ENCODE peak calls at places on chromosomes 7 and 10, in nine cellular contexts. O is choroid plexus epithelial cell, S is cardiac muscle cell, B is glutamatergic neuron, L is endothelial cell, A is ascending aorta, G is fibroblast of lung, M is upper lobe of right lung, P is body of pancreas. K is an unnamed sample.
A peak's percentile ranks its signal among the peaks of the same experiment; 100 is the strongest.

GRCh38 chr10:10477859-10478258 is 539.8 kb upstream of the CELF2 start:
- DNase-seq in O (peak; percentile 5), S (no peak), B (no peak), L (no peak), A (no peak), G (no peak), M (no peak), P (no peak), K (no peak)

GRCh38 chr10:106980711-106981460 is 183.6 kb downstream of the SORCS1 start:
- DNase-seq in O (no peak), S (no peak), B (no peak), L (no peak), A (no peak), G (no peak), M (no peak), P (no peak), K (no peak)

GRCh38 chr7:50662059-50662689 is 97.0 kb upstream of the DDC start:
- DNase-seq in O (peak; percentile 6), S (no peak), B (no peak), L (no peak), A (no peak), G (no peak), M (no peak), P (no peak), K (no peak)

GRCh38 chr10:112932658-112933057 is 17.4 kb upstream of the TCF7L2 start:
- DNase-seq in O (no peak), S (no peak), B (no peak), L (no peak), A (no peak), G (no peak), M (no peak), P (no peak), K (no peak)

GRCh38 chr10:16520900-16521299 is 779 bp downstream of the C1QL3 start:
- DNase-seq in O (peak; percentile 26), S (peak; percentile 33), B (peak; percentile 75), L (peak; percentile 54), A (no peak), G (peak; percentile 9), M (peak; percentile 70), P (no peak), K (no peak)

GRCh38 chr10:123538401-123539320 is 127.5 kb upstream of the GPR26 start:
- DNase-seq in O (no peak), S (no peak), B (no peak), L (no peak), A (no peak), G (no peak), M (no peak), P (no peak), K (no peak)

GRCh38 chr10:122128357-122128756 is 139.4 kb downstream of the TACC2 start:
- DNase-seq in O (no peak), S (peak; percentile 66), B (no peak), L (no peak), A (no peak), G (peak; percentile 74), M (no peak), P (no peak), K (no peak)

GRCh38 chr7:2750054-2750453 is 62.1 kb downstream of the AMZ1 start:
- DNase-seq in O (peak; percentile 56), S (no peak), B (no peak), L (no peak), A (no peak), G (no peak), M (no peak), P (no peak), K (no peak)

GRCh38 chr10:23192741-23193434 is 776 bp downstream of the PTF1A start:
- DNase-seq in O (no peak), S (no peak), B (peak; percentile 60), L (no peak), A (no peak), G (no peak), M (no peak), P (peak; percentile 57), K (no peak)

GRCh38 chr10:116889066-116889465 is 39.8 kb downstream of the ENO4 start:
- DNase-seq in O (no peak), S (no peak), B (no peak), L (no peak), A (no peak), G (no peak), M (no peak), P (no peak), K (no peak)

GRCh38 chr10:116892873-116893685 is 43.8 kb downstream of the ENO4 start:
- DNase-seq in O (peak; percentile 46), S (peak; percentile 7), B (no peak), L (peak; percentile 14), A (no peak), G (peak; percentile 8), M (no peak), P (no peak), K (no peak)

GRCh38 chr10:116888380-116889055 is 39.2 kb downstream of the ENO4 start:
- DNase-seq in O (peak; percentile 87), S (peak; percentile 83), B (peak; percentile 53), L (no peak), A (no peak), G (peak; percentile 90), M (no peak), P (peak; percentile 66), K (peak; percentile 69)

GRCh38 chr10:116893686-116894037 is 44.4 kb downstream of the ENO4 start:
- DNase-seq in O (no peak), S (no peak), B (no peak), L (no peak), A (no peak), G (no peak), M (no peak), P (no peak), K (no peak)

DNA sequence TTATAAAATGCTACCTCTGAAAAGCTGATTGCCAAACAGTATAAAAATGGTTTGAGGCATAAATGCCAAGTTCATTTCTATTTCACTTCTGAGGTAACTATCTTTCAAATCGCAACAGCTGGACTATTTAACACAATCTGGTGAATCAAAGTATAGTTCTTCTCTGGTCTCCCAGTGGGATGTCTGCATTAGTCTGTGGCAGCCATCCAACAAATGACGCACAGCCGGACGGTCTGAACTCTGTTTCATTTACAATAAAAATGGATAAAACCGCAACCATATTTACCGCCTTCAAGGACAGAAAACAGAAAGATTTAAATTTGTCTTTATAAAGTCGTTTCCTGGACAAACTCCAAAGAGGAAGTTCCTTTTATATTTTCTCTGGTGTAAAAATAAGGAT is 41.9 kb downstream of the ENO4 start:
- DNase-seq in O (peak; percentile 96), S (peak; percentile 88), B (peak; percentile 45), L (no peak), A (no peak), G (peak; percentile 87), M (no peak), P (no peak), K (no peak)
- TF ChIP-seq CTCF in O (no peak), S (no peak), B (no peak), L (no peak), A (no peak), G (no peak), M (no peak), P (no peak), K (no peak)

GRCh38 chr7:149790146-149790548 is 16.8 kb upstream of the ZNF467 start:
- DNase-seq in O (peak; percentile 20), S (peak; percentile 32), B (peak; percentile 87), L (peak; percentile 89), A (no peak), G (no peak), M (peak; percentile 77), P (peak; percentile 46), K (no peak)
- TF ChIP-seq CTCF in O (peak; percentile 50), S (peak; percentile 53), B (peak; percentile 78), L (peak; percentile 68), A (peak; percentile 22), G (peak; percentile 44), M (peak; percentile 50), P (peak; percentile 21), K (peak; percentile 21)

GRCh38 chr10:98028168-98028770 is 2.2 kb downstream of the CRTAC1 start:
- DNase-seq in O (peak; percentile 30), S (peak; percentile 59), B (peak; percentile 82), L (peak; percentile 86), A (no peak), G (peak; percentile 7), M (peak; percentile 79), P (peak; percentile 73), K (no peak)
- TF ChIP-seq CTCF in O (peak; percentile 63), S (peak; percentile 88), B (peak; percentile 97), L (peak; percentile 97), A (peak; percentile 54), G (peak; percentile 70), M (peak; percentile 80), P (peak; percentile 70), K (no peak)

GRCh38 chr7:93861325-93861949 is 29.1 kb downstream of the TFPI2 start:
- DNase-seq in O (no peak), S (no peak), B (no peak), L (no peak), A (no peak), G (no peak), M (no peak), P (no peak), K (no peak)
- TF ChIP-seq CTCF in O (peak; percentile 34), S (peak; percentile 8), B (peak; percentile 83), L (peak; percentile 75), A (no peak), G (no peak), M (peak; percentile 29), P (no peak), K (no peak)

GRCh38 chr10:128623776-128624175 is 497.6 kb upstream of the MKI67 start:
- DNase-seq in O (no peak), S (no peak), B (no peak), L (no peak), A (no peak), G (no peak), M (no peak), P (no peak), K (no peak)
- TF ChIP-seq CTCF in O (no peak), S (no peak), B (no peak), L (no peak), A (no peak), G (no peak), M (no peak), P (no peak), K (no peak)

GRCh38 chr7:1664711-1665591 is 5.1 kb upstream of the ELFN1 start:
- DNase-seq in O (peak; percentile 53), S (peak; percentile 65), B (peak; percentile 94), L (peak; percentile 92), A (no peak), G (peak; percentile 52), M (peak; percentile 76), P (peak; percentile 64), K (no peak)
- TF ChIP-seq CTCF in O (peak; percentile 75), S (peak; percentile 71), B (peak; percentile 79), L (peak; percentile 66), A (peak; percentile 80), G (peak; percentile 66), M (peak; percentile 61), P (peak; percentile 74), K (no peak)

K was measured in breast epithelium.